ENCODE peak calls at places on chromosomes 13 and 19, in ten cellular contexts. W, Z, I, N, X, H, C, Y, O and E are unnamed samples.

GRCh38 chr19:38729653-38730469 is 14.4 kb downstream of the CAPN12 start:
- DNase-seq in I (peak; percentile 89), Y (peak; percentile 77), C (peak; percentile 67), Z (peak; percentile 72), X (no peak), O (peak; percentile 46), N (peak; percentile 79), H (no peak), W (no peak), E (no peak)

GRCh38 chr13:40984670-40985366 is 34.3 kb downstream of the ELF1 start:
- DNase-seq in X (no peak), C (peak; percentile 13), N (no peak), O (no peak), H (no peak), Z (peak; percentile 58), W (no peak), Y (no peak), I (no peak), E (no peak)

GRCh38 chr13:106867249-106867648 is 299.3 kb upstream of the ARGLU1 start:
- DNase-seq in C (peak; percentile 4), W (no peak), X (no peak), Z (no peak), Y (no peak), I (no peak), H (no peak), O (no peak), N (no peak), E (no peak)

GRCh38 chr19:2053601-2054389 is 2.8 kb upstream of the MKNK2 start:
- DNase-seq in C (no peak), O (no peak), N (peak; percentile 70), X (no peak), Z (no peak), H (no peak), I (no peak), Y (no peak), W (no peak), E (no peak)

GRCh38 chr13:113782472-113782871 is 23.4 kb downstream of the TMEM255B start:
- DNase-seq in Y (no peak), N (no peak), O (no peak), Z (no peak), X (no peak), H (no peak), C (no peak), I (no peak), W (no peak), E (no peak)

GRCh38 chr19:48918801-48919247 is 14.7 kb upstream of the DHDH start:
- DNase-seq in W (no peak), X (no peak), C (peak; percentile 33), O (peak; percentile 2), N (no peak), Z (no peak), I (peak; percentile 58), Y (no peak), H (no peak), E (no peak)

GRCh38 chr19:46727757-46728156 is 10.8 kb upstream of the PRKD2 start:
- DNase-seq in X (no peak), I (no peak), W (no peak), Y (no peak), O (no peak), C (no peak), H (no peak), N (no peak), Z (no peak), E (no peak)

GRCh38 chr19:8518536-8518935 is 4.6 kb upstream of the ZNF414 start:
- DNase-seq in N (no peak), Y (no peak), C (no peak), X (no peak), O (no peak), H (no peak), I (no peak), Z (no peak), W (no peak), E (no peak)

GRCh38 chr19:49894879-49895565 is 1.7 kb downstream of the IL4I1 start:
- DNase-seq in C (peak; percentile 44), W (no peak), N (no peak), H (no peak), Z (no peak), O (no peak), Y (peak; percentile 45), X (no peak), I (no peak), E (no peak)

GRCh38 chr19:46610851-46611770 is 10.0 kb downstream of the CALM3 start:
- DNase-seq in I (no peak), X (no peak), W (no peak), H (no peak), N (no peak), O (no peak), Y (no peak), Z (peak; percentile 58), C (no peak), E (no peak)

GRCh38 chr13:110275931-110276552 is 30.9 kb downstream of the COL4A1 start:
- DNase-seq in H (peak; percentile 15), W (no peak), N (no peak), Y (no peak), Z (no peak), I (no peak), O (no peak), C (no peak), X (no peak), E (no peak)